ENCODE peak calls at places on chromosomes 3 and 15, in eight cellular contexts. B, X, M, Q, N, P, W and T are unnamed samples.

GRCh38 chr15:69305204-69305931 is 6.7 kb downstream of the PAQR5 start:
- DNase-seq in B (peak; percentile 97), X (peak; percentile 85), M (peak; percentile 87), Q (no peak), N (peak; percentile 60), P (no peak), W (no peak), T (peak; percentile 67)

GRCh38 chr15:38041576-38041975 is 107.1 kb downstream of the TMCO5A start:
- DNase-seq in B (peak; percentile 75), X (peak; percentile 61), M (peak; percentile 69), Q (no peak), N (peak; percentile 46), P (no peak), W (no peak), T (peak; percentile 81)

GRCh38 chr3:43759297-43759782 is 68.6 kb downstream of the ABHD5 start:
- DNase-seq in B (peak; percentile 92), X (peak; percentile 53), M (peak; percentile 60), Q (no peak), N (no peak), P (no peak), W (no peak), T (peak; percentile 90)

GRCh38 chr3:168123211-168124173 is 27.8 kb upstream of the GOLIM4 start:
- DNase-seq in B (no peak), X (peak; percentile 36), M (no peak), Q (no peak), N (no peak), P (no peak), W (no peak), T (no peak)

GRCh38 chr3:126667631-126668449 is 12.9 kb upstream of the TXNRD3 start:
- DNase-seq in B (no peak), X (no peak), M (no peak), Q (no peak), N (no peak), P (no peak), W (no peak), T (no peak)

GRCh38 chr3:188854395-188855149 is 317.2 kb upstream of the TPRG1 start:
- DNase-seq in B (peak; percentile 81), X (peak; percentile 43), M (peak; percentile 92), Q (no peak), N (no peak), P (no peak), W (no peak), T (peak; percentile 71)

GRCh38 chr15:22967084-22967770 is 12.9 kb downstream of the CYFIP1 start:
- DNase-seq in B (no peak), X (no peak), M (no peak), Q (no peak), N (no peak), P (no peak), W (no peak), T (no peak)

GRCh38 chr15:29638011-29638410 is 184.3 kb downstream of the TJP1 start:
- DNase-seq in B (no peak), X (no peak), M (no peak), Q (no peak), N (no peak), P (no peak), W (no peak), T (no peak)

GRCh38 chr15:72285927-72286516 is 13.7 kb upstream of the PARP6 start:
- DNase-seq in B (peak; percentile 46), X (peak; percentile 18), M (peak; percentile 48), Q (peak; percentile 60), N (peak; percentile 52), P (peak; percentile 72), W (no peak), T (no peak)

GRCh38 chr3:37338500-37338899 is 164.1 kb upstream of the LRRFIP2 start:
- DNase-seq in B (peak; percentile 10), X (no peak), M (peak; percentile 44), Q (no peak), N (no peak), P (no peak), W (no peak), T (no peak)

GRCh38 chr3:104510091-104510860 is 856.4 kb upstream of the ALCAM start:
- DNase-seq in B (peak; percentile 1), X (no peak), M (peak; percentile 46), Q (no peak), N (no peak), P (no peak), W (no peak), T (peak; percentile 65)

GRCh38 chr3:155890671-155891190 is 20.3 kb downstream of the GMPS start:
- DNase-seq in B (peak; percentile 14), X (no peak), M (peak; percentile 11), Q (no peak), N (peak; percentile 7), P (no peak), W (no peak), T (peak; percentile 30)

GRCh38 chr15:81304226-81304625 is 19.7 kb downstream of the STARD5 start:
- DNase-seq in B (peak; percentile 76), X (peak; percentile 48), M (peak; percentile 68), Q (no peak), N (no peak), P (no peak), W (no peak), T (peak; percentile 64)

GRCh38 chr15:33194704-33195261 is at the start of gene FMN1:
- DNase-seq in B (peak; percentile 96), X (peak; percentile 95), M (peak; percentile 95), Q (peak; percentile 86), N (peak; percentile 96), P (peak; percentile 96), W (peak; percentile 34), T (peak; percentile 85)

GRCh38 chr15:20348291-20348899 is 193.2 kb downstream of the GOLGA6L6 start:
- DNase-seq in B (no peak), X (no peak), M (no peak), Q (no peak), N (peak; percentile 19), P (no peak), W (no peak), T (no peak)

GRCh38 chr3:156751461-156752025 is 74.6 kb upstream of the LEKR1 start:
- DNase-seq in B (peak; percentile 98), X (peak; percentile 95), M (peak; percentile 76), Q (no peak), N (peak; percentile 53), P (no peak), W (no peak), T (peak; percentile 95)

GRCh38 chr3:31250116-31250813 is 282.5 kb upstream of the STT3B start:
- DNase-seq in B (peak; percentile 28), X (no peak), M (peak; percentile 70), Q (no peak), N (no peak), P (no peak), W (no peak), T (peak; percentile 76)

GRCh38 chr3:35296533-35296932 is 342.8 kb upstream of the ARPP21 start:
- DNase-seq in B (peak; percentile 4), X (peak; percentile 29), M (no peak), Q (no peak), N (no peak), P (no peak), W (no peak), T (no peak)

DNA sequence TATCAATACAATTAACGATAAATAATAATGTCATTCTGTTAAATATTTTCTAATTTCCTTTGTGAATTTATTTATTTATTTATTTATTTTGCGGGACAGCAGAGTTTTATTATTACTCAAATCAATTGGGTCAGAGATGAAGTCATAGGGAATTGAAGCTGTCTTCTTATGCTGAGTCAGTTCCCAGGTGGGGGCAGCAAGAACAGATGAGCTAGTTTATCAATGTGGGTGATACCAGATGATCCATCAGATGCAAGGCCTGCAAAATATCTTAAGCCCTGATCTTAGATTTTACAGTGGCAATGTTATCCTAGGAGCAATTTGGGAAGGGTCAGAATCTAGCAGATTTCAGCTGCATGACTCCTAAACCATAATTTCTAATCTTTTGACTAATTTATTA is 1050.3 kb downstream of the OTOL1 start:
- DNase-seq in B (no peak), X (no peak), M (no peak), Q (no peak), N (no peak), P (no peak), W (no peak), T (no peak)
- TF ChIP-seq CTCF in B (no peak), X (no peak), M (no peak), Q (no peak), N (no peak), P (no peak), W (no peak), T (no peak)

DNA sequence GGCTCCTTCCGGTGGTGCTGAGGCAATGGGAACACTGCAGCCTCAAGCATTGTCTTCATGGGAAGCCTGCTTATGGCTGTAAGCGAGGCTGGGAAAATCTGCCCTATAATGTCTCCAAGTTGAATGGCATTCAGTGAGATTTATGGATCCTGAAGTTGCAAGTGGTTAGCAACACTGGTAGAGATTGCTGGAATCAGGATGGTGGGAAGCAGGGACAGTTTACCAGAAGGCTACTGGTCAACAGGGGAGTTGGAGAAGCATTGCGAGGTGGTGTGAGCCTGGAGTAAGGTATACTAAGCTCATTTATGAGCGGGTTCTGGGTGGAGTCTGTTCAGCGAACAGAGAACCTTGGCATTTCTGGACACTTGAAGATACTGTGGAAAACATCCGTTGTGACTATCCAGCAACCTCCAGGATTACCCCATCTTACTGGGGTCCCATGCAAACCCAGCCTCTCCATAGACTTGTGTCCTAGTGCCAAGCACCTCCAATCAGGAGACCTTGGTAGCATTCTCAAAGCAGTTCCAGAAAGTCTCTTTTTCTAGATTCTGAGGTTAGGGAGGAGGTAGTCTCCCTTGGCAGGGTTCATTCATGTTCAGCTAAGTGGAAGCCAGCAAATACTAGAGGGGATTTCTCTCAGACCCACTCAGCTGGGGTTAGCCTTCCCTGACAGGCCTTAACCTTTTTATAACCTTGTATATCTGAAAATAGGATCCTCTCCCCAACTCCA is 7.3 kb downstream of the RPSA start:
- DNase-seq in B (peak; percentile 52), X (no peak), M (no peak), Q (no peak), N (no peak), P (no peak), W (no peak), T (no peak)
- TF ChIP-seq CTCF in B (no peak), X (no peak), M (no peak), Q (no peak), N (no peak), P (no peak), W (no peak), T (no peak)

GRCh38 chr3:169390310-169390731 is 273.2 kb downstream of the MECOM start:
- DNase-seq in B (no peak), X (no peak), M (peak; percentile 61), Q (no peak), N (peak; percentile 17), P (no peak), W (no peak), T (no peak)
- TF ChIP-seq CTCF in B (no peak), X (peak; percentile 21), M (peak; percentile 58), Q (no peak), N (peak; percentile 23), P (no peak), W (peak; percentile 16), T (peak; percentile 17)

DNA sequence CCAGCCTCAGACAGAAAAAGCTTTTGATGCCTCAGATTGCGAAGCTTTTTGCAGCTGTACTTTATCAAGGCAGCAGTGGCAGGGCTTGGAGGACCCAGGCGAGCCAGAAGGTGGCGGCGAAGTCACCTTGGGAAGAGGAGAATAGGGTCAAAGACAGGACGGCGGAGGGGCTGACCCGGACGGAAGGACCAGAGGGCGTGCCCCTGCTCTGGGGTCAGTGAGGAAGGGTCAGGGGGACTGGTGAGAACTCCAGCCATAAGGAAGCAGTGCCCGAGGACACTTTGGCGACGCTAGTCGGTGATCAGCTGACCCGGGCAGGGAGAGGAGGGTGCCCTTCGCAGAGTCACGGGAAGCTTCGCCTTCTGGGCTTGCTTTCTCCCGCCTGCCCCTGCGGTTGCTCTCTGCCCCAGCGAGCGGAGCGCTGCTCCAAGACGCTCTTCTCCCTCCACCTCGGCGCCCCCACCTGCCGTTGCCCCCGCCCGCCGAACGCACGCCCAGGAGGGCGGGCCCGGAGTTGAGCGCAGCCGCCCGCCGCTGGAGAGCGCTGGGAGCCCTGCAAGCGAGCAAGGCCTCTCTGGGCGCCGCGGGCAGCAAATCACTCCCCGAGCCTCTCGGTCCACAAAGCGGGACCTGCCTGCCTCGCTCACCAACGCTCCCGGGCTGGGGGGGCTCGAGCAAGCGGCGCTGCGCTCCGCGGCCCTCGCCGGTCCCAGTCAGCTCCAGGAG is 1.4 kb downstream of the CADPS start:
- DNase-seq in B (peak; percentile 57), X (no peak), M (peak; percentile 6), Q (no peak), N (peak; percentile 67), P (no peak), W (no peak), T (no peak)
- TF ChIP-seq CTCF in B (no peak), X (peak; percentile 13), M (peak; percentile 4), Q (no peak), N (peak; percentile 42), P (no peak), W (peak; percentile 43), T (no peak)